ENCODE peak calls at places on chromosomes 4 and X, in ten cellular contexts. F, S, U, A, X, N, R, E, W and P are unnamed samples.

GRCh38 chr4:186891859-186892486 is 168.3 kb upstream of the FAT1 start:
- DNase-seq in F (no peak), S (no peak), U (no peak), A (no peak), X (no peak), N (no peak), R (no peak), E (no peak), W (no peak), P (no peak)

GRCh38 chr4:34922325-34922724 is 1322.0 kb downstream of the ARAP2 start:
- DNase-seq in F (no peak), S (no peak), U (no peak), A (no peak), X (no peak), N (no peak), R (no peak), E (no peak), W (no peak), P (no peak)

GRCh38 chr4:114905017-114905416 is 208.4 kb downstream of the NDST4 start:
- DNase-seq in F (no peak), S (no peak), U (no peak), A (no peak), X (no peak), N (no peak), R (no peak), E (no peak), W (no peak), P (no peak)

GRCh38 chrX:150690126-150690525 is 3.1 kb upstream of the MTMR1 start:
- DNase-seq in F (no peak), S (no peak), U (peak), A (peak), X (peak), N (peak), R (no peak), E (no peak), W (no peak), P (no peak)

GRCh38 chr4:151667666-151668065 is 93.1 kb downstream of the GATB start:
- DNase-seq in F (no peak), S (no peak), U (no peak), A (no peak), X (no peak), N (no peak), R (no peak), E (no peak), W (no peak), P (no peak)

GRCh38 chrX:103330601-103331397 is 760 bp downstream of the TCEAL7 start:
- DNase-seq in F (no peak), S (no peak), U (no peak), A (peak), X (no peak), N (no peak), R (no peak), E (no peak), W (no peak), P (no peak)

GRCh38 chr4:169272265-169272886 is 1.6 kb upstream of the SH3RF1 start:
- DNase-seq in F (peak), S (no peak), U (peak), A (peak), X (no peak), N (no peak), R (no peak), E (no peak), W (no peak), P (no peak)

GRCh38 chrX:64571011-64571410 is 175.8 kb upstream of the MTMR8 start:
- DNase-seq in F (no peak), S (no peak), U (no peak), A (no peak), X (no peak), N (no peak), R (no peak), E (no peak), W (no peak), P (no peak)

GRCh38 chr4:77306496-77306895 is 149.5 kb downstream of the CCNG2 start:
- DNase-seq in F (no peak), S (no peak), U (no peak), A (no peak), X (no peak), N (no peak), R (no peak), E (no peak), W (no peak), P (no peak)